ENCODE peak calls at places on chromosomes 6 and 20, in seven cellular contexts. One of them, this sample, is unnamed.

GRCh38 chr6:136897071-136897470 is 25.0 kb upstream of the SLC35D3 start:
- DNase-seq in H1: no peak
- DNase-seq in SK-N-MC: no peak
- DNase-seq in GM12878: no peak
- DNase-seq in HCT116: no peak
- DNase-seq in HepG2: no peak
- DNase-seq in GM23338: no peak
- DNase-seq in this sample: no peak

GRCh38 chr6:37752718-37753117 is 55.0 kb upstream of the MDGA1 start:
- DNase-seq in GM12878: no peak
- DNase-seq in H1: no peak
- DNase-seq in HCT116: no peak
- DNase-seq in HepG2: no peak
- DNase-seq in GM23338: no peak
- DNase-seq in SK-N-MC: no peak
- DNase-seq in this sample: no peak

GRCh38 chr6:7732219-7732618 is 6.3 kb downstream of the BMP6 start:
- DNase-seq in GM12878: no peak
- DNase-seq in SK-N-MC: no peak
- DNase-seq in GM23338: peak
- DNase-seq in HCT116: no peak
- DNase-seq in H1: no peak
- DNase-seq in HepG2: no peak
- DNase-seq in this sample: peak

GRCh38 chr20:8043687-8044278 is 24.2 kb upstream of the TMX4 start:
- DNase-seq in SK-N-MC: peak
- DNase-seq in H1: no peak
- DNase-seq in HCT116: peak
- DNase-seq in GM12878: no peak
- DNase-seq in GM23338: peak
- DNase-seq in HepG2: peak
- DNase-seq in this sample: peak

GRCh38 chr6:168417158-168417557 is 23.8 kb upstream of the SMOC2 start:
- DNase-seq in H1: no peak
- DNase-seq in GM23338: peak
- DNase-seq in HCT116: no peak
- DNase-seq in SK-N-MC: no peak
- DNase-seq in GM12878: no peak
- DNase-seq in HepG2: peak
- DNase-seq in this sample: no peak

GRCh38 chr6:137722749-137723272 is 144.2 kb upstream of the TNFAIP3 start:
- DNase-seq in SK-N-MC: no peak
- DNase-seq in GM12878: no peak
- DNase-seq in GM23338: no peak
- DNase-seq in H1: no peak
- DNase-seq in HCT116: no peak
- DNase-seq in HepG2: no peak
- DNase-seq in this sample: no peak

GRCh38 chr6:128570439-128571063 is 50.2 kb upstream of the PTPRK start:
- DNase-seq in HepG2: no peak
- DNase-seq in HCT116: no peak
- DNase-seq in GM12878: no peak
- DNase-seq in SK-N-MC: no peak
- DNase-seq in GM23338: no peak
- DNase-seq in H1: no peak
- DNase-seq in this sample: no peak

GRCh38 chr20:61024390-61024789 is 227.7 kb upstream of the CDH4 start:
- DNase-seq in HepG2: no peak
- DNase-seq in GM23338: no peak
- DNase-seq in SK-N-MC: no peak
- DNase-seq in H1: no peak
- DNase-seq in HCT116: no peak
- DNase-seq in GM12878: no peak
- DNase-seq in this sample: no peak

GRCh38 chr6:142222022-142222421 is 75.0 kb downstream of the VTA1 start:
- DNase-seq in GM12878: no peak
- DNase-seq in HCT116: no peak
- DNase-seq in HepG2: no peak
- DNase-seq in H1: no peak
- DNase-seq in SK-N-MC: no peak
- DNase-seq in GM23338: peak
- DNase-seq in this sample: no peak

GRCh38 chr6:44957151-44957550 is 371.0 kb upstream of the RUNX2 start:
- DNase-seq in GM12878: no peak
- DNase-seq in HCT116: no peak
- DNase-seq in HepG2: no peak
- DNase-seq in SK-N-MC: no peak
- DNase-seq in GM23338: no peak
- DNase-seq in H1: no peak
- DNase-seq in this sample: no peak

GRCh38 chr6:169172435-169172834 is 81.2 kb downstream of the THBS2 start:
- DNase-seq in H1: no peak
- DNase-seq in GM23338: no peak
- DNase-seq in SK-N-MC: no peak
- DNase-seq in HCT116: peak
- DNase-seq in GM12878: no peak
- DNase-seq in HepG2: no peak
- DNase-seq in this sample: no peak

GRCh38 chr6:1739220-1739619 is 129.5 kb downstream of the FOXC1 start:
- DNase-seq in GM23338: no peak
- DNase-seq in SK-N-MC: no peak
- DNase-seq in H1: no peak
- DNase-seq in GM12878: no peak
- DNase-seq in HCT116: no peak
- DNase-seq in HepG2: no peak
- DNase-seq in this sample: no peak

GRCh38 chr6:36241728-36242127 is 28.1 kb upstream of the PNPLA1 start:
- DNase-seq in GM23338: no peak
- DNase-seq in SK-N-MC: peak
- DNase-seq in GM12878: peak
- DNase-seq in HepG2: no peak
- DNase-seq in HCT116: no peak
- DNase-seq in H1: no peak
- DNase-seq in this sample: no peak

GRCh38 chr6:40743226-40743625 is 156.1 kb upstream of the LRFN2 start:
- DNase-seq in GM23338: peak
- DNase-seq in GM12878: no peak
- DNase-seq in SK-N-MC: no peak
- DNase-seq in HCT116: no peak
- DNase-seq in H1: no peak
- DNase-seq in HepG2: no peak
- DNase-seq in this sample: no peak

DNA sequence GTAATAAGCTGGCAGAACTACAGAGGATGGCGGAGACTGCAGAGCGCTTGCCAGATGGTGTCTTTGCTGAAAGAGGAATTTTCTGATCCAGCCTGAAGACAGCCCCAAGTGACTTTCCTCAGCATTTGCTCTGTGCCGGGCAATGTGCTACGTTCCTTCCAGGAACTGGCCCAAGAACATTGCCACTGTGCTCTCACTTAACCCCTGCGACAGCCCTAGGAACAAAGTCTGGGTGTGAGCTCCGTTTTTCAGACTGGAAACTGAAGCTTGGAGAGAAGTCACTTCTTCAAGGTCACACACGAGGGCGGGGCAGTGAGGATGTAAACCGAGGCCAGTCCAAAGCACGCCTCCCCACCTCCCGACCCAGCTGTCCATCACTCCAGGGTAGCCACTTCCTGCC is 22.2 kb upstream of the BMP7 start:
- DNase-seq in SK-N-MC: no peak
- DNase-seq in GM12878: no peak
- DNase-seq in GM23338: peak
- DNase-seq in HepG2: no peak
- DNase-seq in H1: no peak
- DNase-seq in HCT116: no peak
- DNase-seq in this sample: no peak
- TF ChIP-seq EZH2 in SK-N-MC: no peak
- TF ChIP-seq EZH2 in GM12878: no peak
- TF ChIP-seq EZH2 in GM23338: no peak
- TF ChIP-seq EZH2 in HepG2: no peak
- TF ChIP-seq EZH2 in H1: no peak
- TF ChIP-seq EZH2 in HCT116: no peak
- TF ChIP-seq EZH2 in this sample: no peak

DNA sequence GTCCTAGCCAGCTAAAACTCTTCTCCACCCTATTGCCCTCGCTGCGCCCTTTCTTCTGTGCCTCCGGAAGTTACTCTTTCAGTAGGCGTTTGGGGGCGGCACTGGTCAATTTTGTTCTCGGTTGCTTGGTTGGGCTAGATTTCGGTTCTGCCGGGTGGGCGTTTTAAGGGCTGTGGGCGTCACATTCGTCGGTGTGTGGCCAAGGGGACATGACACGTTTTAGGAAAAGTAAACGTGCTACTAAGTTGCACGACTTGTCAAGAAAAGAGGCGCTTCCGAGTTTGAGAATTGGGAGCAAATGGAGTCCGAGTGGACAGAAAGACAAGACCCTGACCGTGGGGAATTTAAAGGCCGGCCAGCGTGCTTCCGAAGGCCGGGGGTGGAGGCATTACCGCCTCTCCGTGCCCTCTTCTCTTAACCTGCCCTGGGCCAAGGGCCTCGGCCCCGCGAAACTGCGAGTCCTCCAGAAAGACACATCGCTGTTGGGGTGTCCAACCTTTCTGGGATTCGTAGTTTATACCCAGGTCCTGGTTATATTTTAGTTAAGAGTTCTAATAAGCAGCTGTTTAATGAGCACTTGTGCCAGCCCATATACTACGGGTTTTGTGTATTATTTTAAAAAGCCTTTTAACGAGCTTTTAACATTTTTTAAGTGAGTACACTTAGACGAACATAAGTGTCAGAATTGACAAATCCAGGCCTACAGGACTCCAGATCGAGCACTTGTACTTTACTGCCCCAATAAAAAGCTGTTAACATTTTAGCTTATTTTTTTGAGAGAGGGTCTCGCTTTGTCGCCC is 664 bp upstream of the BAG6 start:
- DNase-seq in GM23338: peak
- DNase-seq in H1: peak
- DNase-seq in HCT116: no peak
- DNase-seq in SK-N-MC: no peak
- DNase-seq in HepG2: peak
- DNase-seq in GM12878: no peak
- DNase-seq in this sample: no peak
- TF ChIP-seq POLR2AphosphoS5 in GM23338: peak
- TF ChIP-seq POLR2AphosphoS5 in H1: no peak
- TF ChIP-seq POLR2AphosphoS5 in HCT116: peak
- TF ChIP-seq POLR2AphosphoS5 in SK-N-MC: peak
- TF ChIP-seq POLR2AphosphoS5 in HepG2: peak
- TF ChIP-seq POLR2AphosphoS5 in GM12878: peak
- TF ChIP-seq POLR2AphosphoS5 in this sample: peak

DNA sequence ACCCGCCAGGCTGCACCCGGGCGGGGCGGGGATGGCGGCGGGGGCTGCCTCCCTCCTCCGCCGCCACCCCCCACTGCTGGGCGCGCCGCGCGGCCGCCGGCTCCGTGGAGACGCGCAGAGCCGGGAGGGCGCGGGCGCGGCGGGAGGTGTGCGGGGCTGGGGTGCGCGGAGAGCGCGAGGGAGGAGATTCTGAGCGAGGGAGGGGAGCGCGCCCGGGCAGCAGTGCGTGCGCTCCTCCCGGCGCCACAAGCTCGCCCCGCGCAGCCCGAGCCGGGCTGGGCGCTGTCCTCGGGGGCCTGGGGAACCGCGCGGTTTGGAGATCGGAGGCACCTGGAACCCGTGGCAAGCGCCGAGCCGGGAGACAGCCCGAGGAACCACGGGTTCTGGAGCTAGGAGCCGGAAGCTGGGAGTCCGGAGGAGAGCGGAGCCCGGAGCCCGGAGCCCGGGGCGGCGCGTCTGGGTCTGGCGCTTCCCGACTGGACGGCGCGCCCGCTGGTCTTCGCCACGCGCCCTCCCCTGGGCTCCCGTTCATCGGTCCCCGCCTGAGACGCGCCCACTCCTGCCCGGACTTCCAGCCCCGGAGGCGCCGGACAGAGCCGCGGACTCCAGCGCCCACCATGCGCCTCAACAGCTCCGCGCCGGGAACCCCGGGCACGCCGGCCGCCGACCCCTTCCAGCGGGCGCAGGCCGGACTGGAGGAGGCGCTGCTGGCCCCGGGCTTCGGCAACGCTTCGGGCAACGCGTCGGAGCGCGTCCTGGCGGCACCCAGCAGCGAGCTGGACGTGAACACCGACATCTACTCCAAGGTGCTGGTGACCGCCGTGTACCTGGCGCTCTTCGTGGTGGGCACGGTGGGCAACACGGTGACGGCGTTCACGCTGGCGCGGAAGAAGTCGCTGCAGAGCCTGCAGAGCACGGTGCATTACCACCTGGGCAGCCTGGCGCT is at the start of gene NTSR1:
- DNase-seq in GM23338: peak
- DNase-seq in SK-N-MC: no peak
- DNase-seq in H1: no peak
- DNase-seq in HepG2: no peak
- DNase-seq in HCT116: no peak
- DNase-seq in GM12878: no peak
- DNase-seq in this sample: no peak
- TF ChIP-seq EZH2 in GM23338: peak
- TF ChIP-seq EZH2 in SK-N-MC: no peak
- TF ChIP-seq EZH2 in H1: peak
- TF ChIP-seq EZH2 in HepG2: no peak
- TF ChIP-seq EZH2 in HCT116: no peak
- TF ChIP-seq EZH2 in GM12878: no peak
- TF ChIP-seq EZH2 in this sample: peak

DNA sequence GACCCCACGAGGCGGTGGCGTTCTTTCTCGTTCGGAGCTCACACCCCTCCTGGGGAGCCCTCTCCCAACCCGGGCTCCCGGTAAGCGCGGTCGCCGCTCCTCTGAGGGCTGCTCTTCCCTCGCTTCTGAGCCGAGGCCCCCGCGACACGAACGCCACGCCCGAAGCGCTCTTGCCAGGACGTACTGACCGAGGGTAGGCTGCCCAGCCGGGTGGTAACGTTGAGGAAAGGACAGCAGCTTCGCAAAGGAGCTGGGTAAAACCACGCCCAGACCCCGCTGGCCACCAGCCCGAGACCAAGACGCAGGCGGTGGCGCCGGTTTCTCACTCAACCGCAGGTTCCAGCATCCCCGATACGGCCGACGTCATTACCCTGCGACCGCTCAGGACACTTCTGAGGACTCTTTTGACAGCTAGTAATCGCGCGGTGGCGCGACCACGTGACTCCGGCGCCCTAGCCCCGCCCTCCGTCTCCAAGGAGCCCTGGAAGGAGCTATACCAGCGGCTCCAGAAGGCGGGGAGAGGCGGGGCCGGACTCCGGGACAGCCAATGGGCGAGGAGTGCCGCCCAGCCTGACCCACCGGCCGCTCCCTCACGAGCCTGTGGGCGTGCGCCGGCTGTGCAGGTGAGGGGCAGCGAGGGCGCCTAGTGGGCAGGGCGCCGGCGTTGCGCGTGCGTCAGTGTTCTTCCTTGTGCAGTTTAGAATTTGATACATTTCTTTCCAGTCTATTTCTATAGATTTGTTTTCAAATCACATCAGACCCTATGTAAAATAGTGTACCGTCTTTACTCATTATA is 4.0 kb upstream of the GZF1 start:
- DNase-seq in H1: peak
- DNase-seq in HCT116: peak
- DNase-seq in HepG2: peak
- DNase-seq in GM12878: peak
- DNase-seq in SK-N-MC: peak
- DNase-seq in GM23338: peak
- DNase-seq in this sample: peak
- TF ChIP-seq POLR2AphosphoS5 in H1: peak
- TF ChIP-seq POLR2AphosphoS5 in HCT116: peak
- TF ChIP-seq POLR2AphosphoS5 in HepG2: peak
- TF ChIP-seq POLR2AphosphoS5 in GM12878: peak
- TF ChIP-seq POLR2AphosphoS5 in SK-N-MC: peak
- TF ChIP-seq POLR2AphosphoS5 in GM23338: peak
- TF ChIP-seq POLR2AphosphoS5 in this sample: peak

GRCh38 chr6:3353939-3354338 is 95.2 kb downstream of the PSMG4 start:
- DNase-seq in GM12878: no peak
- DNase-seq in SK-N-MC: no peak
- DNase-seq in H1: no peak
- DNase-seq in HCT116: no peak
- DNase-seq in HepG2: no peak
- DNase-seq in GM23338: no peak
- DNase-seq in this sample: no peak
- TF ChIP-seq EZH2 in GM12878: no peak
- TF ChIP-seq EZH2 in SK-N-MC: no peak
- TF ChIP-seq EZH2 in H1: no peak
- TF ChIP-seq EZH2 in HCT116: no peak
- TF ChIP-seq EZH2 in HepG2: no peak
- TF ChIP-seq EZH2 in GM23338: no peak
- TF ChIP-seq EZH2 in this sample: no peak

This sample was measured in endothelial cell of umbilical vein.